ENCODE peak calls at places on chromosomes 2 and 18, in eight cellular contexts. V, K, J, W, N, A, D and E are unnamed samples. For H3K9me3, the result is how much of the 10 kb centered on the place peaks cover.

GRCh38 chr2:96325038-96325883 is at the start of gene ITPRIPL1:
- DNase-seq in V (no peak), N (no peak), W (peak), A (peak), K (no peak), D (peak), J (no peak), E (no peak)

GRCh38 chr2:215751200-215751910 is 262.0 kb downstream of the MREG start:
- DNase-seq in W (no peak), A (peak), N (no peak), V (no peak), K (no peak), D (no peak), J (no peak), E (no peak)

GRCh38 chr2:229431331-229431954 is 160.4 kb upstream of the PID1 start:
- DNase-seq in D (peak), K (no peak), V (peak), W (no peak), N (no peak), J (no peak), A (peak), E (no peak)

GRCh38 chr2:41922177-41922576 is 125.6 kb upstream of the PKDCC start:
- DNase-seq in V (no peak), N (no peak), A (no peak), K (no peak), W (no peak), J (no peak), D (no peak), E (no peak)

GRCh38 chr18:54828986-54829385 is 709 bp downstream of the RAB27B start:
- DNase-seq in J (no peak), V (no peak), W (no peak), N (no peak), A (no peak), K (no peak), D (no peak), E (no peak)

GRCh38 chr18:58176915-58177717 is 133.1 kb downstream of the NEDD4L start:
- DNase-seq in N (no peak), D (peak), V (no peak), J (peak), A (no peak), K (no peak), W (no peak), E (no peak)

GRCh38 chr18:48061781-48062570 is 131.5 kb upstream of the SMAD2 start:
- DNase-seq in N (no peak), W (peak), A (no peak), D (no peak), K (no peak), J (no peak), V (no peak), E (no peak)

GRCh38 chr18:61949946-61950345 is 57.1 kb upstream of the RNF152 start:
- DNase-seq in K (no peak), A (no peak), D (peak), W (no peak), V (no peak), N (no peak), J (peak), E (peak)

GRCh38 chr2:151947524-151948165 is 119.4 kb upstream of the ARL5A start:
- DNase-seq in W (no peak), D (peak), K (no peak), J (peak), N (peak), A (no peak), V (no peak), E (no peak)

GRCh38 chr2:84832772-84833461 is 48.0 kb downstream of the TRABD2A start:
- DNase-seq in N (no peak), W (peak), V (no peak), D (no peak), K (no peak), J (no peak), A (no peak), E (no peak)

GRCh38 chr2:231397011-231397927 is 1.8 kb downstream of the B3GNT7 start:
- DNase-seq in D (no peak), A (no peak), W (peak), J (no peak), K (no peak), V (no peak), N (no peak), E (no peak)

GRCh38 chr2:128274218-128274617 is 44.5 kb downstream of the HS6ST1 start:
- DNase-seq in W (no peak), K (no peak), N (no peak), V (no peak), D (no peak), A (no peak), J (no peak), E (no peak)

GRCh38 chr2:209636066-209636465 is 135.6 kb upstream of the UNC80 start:
- DNase-seq in J (no peak), W (no peak), V (no peak), K (no peak), D (no peak), A (no peak), N (no peak), E (no peak)

GRCh38 chr2:99496021-99496420 is 6.2 kb upstream of the REV1 start:
- DNase-seq in J (no peak), D (no peak), K (no peak), V (no peak), A (no peak), N (no peak), W (no peak), E (peak)

GRCh38 chr2:208515099-208515498 is 108.5 kb downstream of the PTH2R start:
- DNase-seq in W (no peak), V (no peak), J (no peak), D (no peak), A (no peak), K (no peak), N (no peak), E (no peak)

GRCh38 chr2:27887830-27888229 is 2.4 kb downstream of the RBKS start:
- DNase-seq in V (no peak), D (no peak), K (no peak), J (no peak), W (no peak), N (no peak), A (no peak), E (no peak)

GRCh38 chr18:25827961-25828561 is 262.4 kb downstream of the SS18 start:
- DNase-seq in W (no peak), A (peak), D (peak), V (no peak), J (no peak), K (no peak), N (no peak), E (no peak)

GRCh38 chr18:957829-958228 is 53.2 kb downstream of the ADCYAP1 start:
- DNase-seq in D (no peak), A (no peak), J (no peak), W (no peak), V (no peak), N (no peak), K (no peak), E (no peak)

GRCh38 chr2:2901384-2902345 is 476.0 kb downstream of the EIPR1 start:
- DNase-seq in K (no peak), A (peak), N (no peak), D (no peak), J (no peak), V (no peak), W (no peak), E (peak)

GRCh38 chr2:12949406-12949805 is 232.7 kb downstream of the TRIB2 start:
- DNase-seq in K (no peak), J (no peak), W (no peak), A (no peak), D (no peak), N (no peak), V (no peak), E (no peak)

GRCh38 chr2:165803123-165803760 is 9.2 kb upstream of the GALNT3 start:
- DNase-seq in A (no peak), D (no peak), K (no peak), W (no peak), N (no peak), J (peak), V (no peak), E (no peak)

GRCh38 chr2:68612765-68613519 is 30.4 kb upstream of the PROKR1 start:
- DNase-seq in D (no peak), J (no peak), N (no peak), A (no peak), K (no peak), W (no peak), V (no peak), E (peak)

GRCh38 chr2:214320211-214320610 is 90.6 kb upstream of the VWC2L start:
- DNase-seq in K (no peak), J (no peak), D (no peak), A (no peak), N (no peak), V (no peak), W (no peak), E (no peak)

GRCh38 chr18:58858591-58859468 is 5.8 kb upstream of the ZNF532 start:
- DNase-seq in A (no peak), V (no peak), J (no peak), N (no peak), D (no peak), W (no peak), K (no peak), E (no peak)

GRCh38 chr2:112821142-112821541 is 15.4 kb downstream of the IL1B start:
- DNase-seq in V (no peak), K (no peak), W (no peak), J (no peak), A (no peak), D (no peak), N (no peak), E (no peak)

GRCh38 chr2:60926751-60927568 is 45.6 kb downstream of the REL start:
- DNase-seq in D (no peak), K (no peak), J (no peak), W (no peak), A (no peak), N (no peak), V (no peak), E (no peak)

GRCh38 chr18:79394438-79395307 is 1.1 kb upstream of the NFATC1 start:
- DNase-seq in D (peak), J (no peak), K (no peak), W (peak), N (no peak), V (no peak), A (no peak), E (no peak)

GRCh38 chr2:2252179-2252578 is 78.9 kb downstream of the MYT1L start:
- DNase-seq in J (no peak), W (no peak), N (no peak), D (no peak), A (no peak), K (no peak), V (no peak), E (peak)

GRCh38 chr2:64017811-64018714 is 1.2 kb downstream of the VPS54 start:
- DNase-seq in W (no peak), K (no peak), D (peak), A (no peak), N (no peak), J (peak), V (no peak), E (no peak)

GRCh38 chr2:30664761-30665358 is 142.4 kb downstream of the CAPN13 start:
- DNase-seq in A (peak), N (no peak), W (no peak), K (no peak), J (no peak), V (peak), D (peak), E (peak)

GRCh38 chr2:85413592-85414421 is 3.6 kb upstream of the CAPG start:
- DNase-seq in J (peak), D (peak), N (peak), V (no peak), A (no peak), K (no peak), W (no peak), E (no peak)

GRCh38 chr2:8999047-8999446 is 4.4 kb downstream of the MBOAT2 start:
- DNase-seq in D (no peak), V (no peak), K (no peak), W (no peak), A (no peak), N (no peak), J (no peak), E (no peak)
- H3K4me3 ChIP-seq in D (no peak), V (no peak), K (no peak), W (no peak), A (no peak), N (no peak), J (no peak), E (no peak)

GRCh38 chr2:121386102-121386501 is 101.1 kb upstream of the TFCP2L1 start:
- DNase-seq in W (no peak), D (no peak), N (no peak), K (no peak), A (no peak), V (no peak), J (no peak), E (no peak)
- H3K9me3 ChIP-seq in W (under half), D (under half), N (under half), K (under half), A (under half), V (under half), J (under half), E (under half)

GRCh38 chr2:233848276-233848675 is 6.1 kb downstream of the HJURP start:
- DNase-seq in W (no peak), D (no peak), A (no peak), V (no peak), J (no peak), K (no peak), N (no peak), E (peak)
- TF ChIP-seq POLR2AphosphoS5 in W (no peak), D (no peak), A (no peak), V (no peak), J (no peak), K (no peak), N (no peak), E (no peak)

GRCh38 chr2:47272905-47273758 is 118.0 kb upstream of the STPG4 start:
- DNase-seq in A (no peak), K (no peak), V (no peak), J (no peak), W (no peak), N (no peak), D (no peak), E (no peak)
- H3K4me3 ChIP-seq in A (peak), K (peak), V (peak), J (no peak), W (peak), N (peak), D (no peak), E (peak)

GRCh38 chr2:172336681-172337080 is 90.7 kb upstream of the ITGA6 start:
- DNase-seq in K (no peak), V (no peak), N (no peak), W (no peak), J (no peak), D (no peak), A (no peak), E (no peak)
- H3K9me3 ChIP-seq in K (under half), V (under half), N (under half), W (under half), J (under half), D (under half), A (under half), E (under half)

GRCh38 chr2:65232636-65233035 is 5.0 kb downstream of the ACTR2 start:
- DNase-seq in J (no peak), V (no peak), N (no peak), D (peak), K (no peak), W (no peak), A (no peak), E (no peak)

GRCh38 chr2:65231121-65231520 is 3.5 kb downstream of the ACTR2 start:
- DNase-seq in A (no peak), W (no peak), V (no peak), J (no peak), D (peak), N (no peak), K (no peak), E (no peak)

GRCh38 chr2:65228249-65228750 is 669 bp downstream of the ACTR2 start:
- DNase-seq in D (peak), A (peak), J (no peak), V (no peak), W (no peak), K (no peak), N (no peak), E (no peak)

GRCh38 chr2:65227471-65228248 is at the start of gene ACTR2:
- DNase-seq in K (peak), N (peak), A (peak), J (peak), D (peak), W (peak), V (peak), E (peak)

GRCh38 chr2:65231892-65232477 is 4.4 kb downstream of the ACTR2 start:
- DNase-seq in A (no peak), J (no peak), K (no peak), W (no peak), N (no peak), D (no peak), V (no peak), E (no peak)
- TF ChIP-seq POLR2AphosphoS5 in A (no peak), J (no peak), K (no peak), W (no peak), N (no peak), D (no peak), V (no peak), E (no peak)

GRCh38 chr2:135055182-135055786 is 3.2 kb downstream of the RAB3GAP1 start:
- DNase-seq in V (no peak), J (no peak), K (no peak), D (peak), W (no peak), A (no peak), N (no peak), E (no peak)
- H3K4me3 ChIP-seq in V (no peak), J (no peak), K (no peak), D (no peak), W (no peak), A (no peak), N (no peak), E (no peak)